ENCODE peak calls at places on chromosome 6, in seven cellular contexts. N is sigmoid colon, X is MM.1S, C is suprapubic skin, A is IMR-90, P is heart left ventricle, Y is gastrocnemius medialis. Q is an unnamed sample. For H3K9me3, the result is how much of the 10 kb centered on the place peaks cover.

GRCh38 chr6:25359891-25360290 is 80.7 kb downstream of the CARMIL1 start:
- DNase-seq in N (no peak), X (no peak), C (no peak), A (no peak), P (no peak), Y (no peak), Q (no peak)

GRCh38 chr6:132797975-132798819 is at the start of gene SLC18B1:
- DNase-seq in N (peak), X (peak), C (peak), A (peak), P (peak), Y (peak), Q (peak)

GRCh38 chr6:143098054-143098673 is 37.5 kb downstream of the AIG1 start:
- DNase-seq in N (no peak), X (no peak), C (no peak), A (no peak), P (no peak), Y (no peak), Q (no peak)

GRCh38 chr6:111926731-111927302 is 53.6 kb upstream of the FYN start:
- DNase-seq in N (no peak), X (no peak), C (no peak), A (no peak), P (no peak), Y (no peak), Q (no peak)

GRCh38 chr6:35496851-35497570 is at the start of gene TEAD3:
- DNase-seq in N (peak), X (peak), C (no peak), A (peak), P (peak), Y (no peak), Q (peak)

GRCh38 chr6:116941727-116942126 is 64.7 kb downstream of the RFX6 start:
- DNase-seq in N (no peak), X (no peak), C (no peak), A (no peak), P (no peak), Y (no peak), Q (no peak)

GRCh38 chr6:90288404-90288803 is 8.2 kb downstream of the BACH2 start:
- DNase-seq in N (no peak), X (no peak), C (no peak), A (peak), P (no peak), Y (no peak), Q (no peak)

GRCh38 chr6:21109421-21110178 is 484.0 kb upstream of the SOX4 start:
- DNase-seq in N (no peak), X (no peak), C (no peak), A (peak), P (no peak), Y (no peak), Q (no peak)

GRCh38 chr6:36052092-36052491 is 24.5 kb downstream of the MAPK14 start:
- DNase-seq in N (peak), X (no peak), C (no peak), A (no peak), P (no peak), Y (peak), Q (no peak)

GRCh38 chr6:17381429-17382147 is 11.8 kb upstream of the CAP2 start:
- DNase-seq in N (no peak), X (no peak), C (no peak), A (peak), P (no peak), Y (peak), Q (no peak)

GRCh38 chr6:42403415-42403814 is 48.3 kb downstream of the TRERF1 start:
- DNase-seq in N (no peak), X (no peak), C (no peak), A (peak), P (no peak), Y (no peak), Q (no peak)

GRCh38 chr6:148166339-148166949 is 176.2 kb upstream of the SASH1 start:
- DNase-seq in N (no peak), X (peak), C (no peak), A (peak), P (no peak), Y (no peak), Q (no peak)

GRCh38 chr6:107704377-107705013 is 119.6 kb downstream of the SCML4 start:
- DNase-seq in N (no peak), X (peak), C (no peak), A (peak), P (no peak), Y (no peak), Q (no peak)

GRCh38 chr6:16909599-16910360 is 148.5 kb upstream of the ATXN1 start:
- DNase-seq in N (no peak), X (no peak), C (no peak), A (peak), P (no peak), Y (no peak), Q (no peak)

GRCh38 chr6:35049885-35050284 is 91.3 kb downstream of the TCP11 start:
- DNase-seq in N (peak), X (no peak), C (no peak), A (peak), P (peak), Y (peak), Q (no peak)

GRCh38 chr6:53926505-53926904 is 131.7 kb downstream of the LRRC1 start:
- DNase-seq in N (no peak), X (no peak), C (no peak), A (peak), P (no peak), Y (no peak), Q (no peak)

GRCh38 chr6:127212376-127212775 is 54.3 kb upstream of the RNF146 start:
- DNase-seq in N (no peak), X (no peak), C (no peak), A (no peak), P (no peak), Y (no peak), Q (no peak)

GRCh38 chr6:87210979-87211378 is 55.6 kb downstream of the ZNF292 start:
- DNase-seq in N (no peak), X (no peak), C (no peak), A (no peak), P (no peak), Y (no peak), Q (no peak)

GRCh38 chr6:157148391-157149323 is 174.7 kb downstream of the TMEM242 start:
- DNase-seq in N (peak), X (no peak), C (no peak), A (peak), P (peak), Y (peak), Q (no peak)

GRCh38 chr6:129620234-129620610 is 89.8 kb downstream of the ARHGAP18 start:
- DNase-seq in N (no peak), X (no peak), C (no peak), A (no peak), P (no peak), Y (no peak), Q (no peak)

GRCh38 chr6:129623008-129623732 is 86.8 kb downstream of the ARHGAP18 start:
- DNase-seq in N (no peak), X (no peak), C (no peak), A (no peak), P (no peak), Y (no peak), Q (no peak)

GRCh38 chr6:129619579-129620233 is 90.3 kb downstream of the ARHGAP18 start:
- DNase-seq in N (no peak), X (no peak), C (no peak), A (no peak), P (no peak), Y (no peak), Q (no peak)

GRCh38 chr6:129624488-129624887 is 85.5 kb downstream of the ARHGAP18 start:
- DNase-seq in N (no peak), X (no peak), C (no peak), A (no peak), P (no peak), Y (no peak), Q (no peak)

GRCh38 chr6:129621252-129621651 is 88.7 kb downstream of the ARHGAP18 start:
- DNase-seq in N (no peak), X (peak), C (no peak), A (no peak), P (no peak), Y (no peak), Q (peak)
- TF ChIP-seq CTCF in N (no peak), X (peak), C (no peak), A (peak), P (peak), Y (peak), Q (no peak)

DNA sequence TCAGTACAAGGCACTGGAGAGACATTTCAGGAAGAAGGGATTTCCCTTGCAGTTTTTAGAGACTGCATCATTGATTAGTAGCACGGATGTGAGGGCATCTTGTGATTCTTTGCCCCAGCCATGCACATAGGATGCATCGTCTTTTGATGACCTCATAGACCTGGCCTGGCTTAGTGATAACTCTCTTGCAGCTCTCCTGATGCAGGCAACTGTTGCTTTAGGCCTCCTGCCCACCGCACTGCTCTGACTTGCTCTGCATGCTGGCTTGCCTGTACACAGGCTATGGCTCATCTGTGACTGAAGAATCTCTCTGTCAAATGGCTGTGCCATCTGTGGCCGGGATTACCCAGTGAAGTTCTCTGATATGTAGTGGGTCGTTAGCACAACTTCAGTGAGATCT is 207.7 kb upstream of the PTCHD4 start:
- DNase-seq in N (no peak), X (no peak), C (no peak), A (peak), P (no peak), Y (no peak), Q (no peak)
- H3K27ac ChIP-seq in N (no peak), X (no peak), C (no peak), A (no peak), P (no peak), Y (no peak), Q (no peak)

GRCh38 chr6:100780648-100781047 is 100.5 kb downstream of the ASCC3 start:
- DNase-seq in N (no peak), X (no peak), C (no peak), A (no peak), P (no peak), Y (no peak), Q (no peak)
- H3K9me3 ChIP-seq in N (under half), X (under half), C (under half), A (under half), P (under half), Y (under half), Q (under half)

DNA sequence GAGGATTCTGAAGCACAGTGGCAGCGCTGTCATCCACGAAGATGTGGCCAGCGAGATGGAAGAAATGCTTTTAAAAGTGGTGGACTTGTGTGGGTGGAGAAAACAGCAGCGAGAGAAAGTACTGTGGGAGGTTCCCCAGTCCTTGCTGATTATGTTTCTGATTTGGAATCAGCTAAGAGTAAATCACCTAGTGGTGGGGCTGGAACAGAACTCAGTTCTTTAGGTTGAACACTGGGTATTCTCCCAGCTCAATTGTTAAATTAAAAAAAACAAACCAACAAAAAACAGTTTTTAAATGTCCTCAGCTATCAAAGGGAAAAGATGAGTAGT is 515 bp upstream of the ZNF322 start:
- DNase-seq in N (no peak), X (peak), C (no peak), A (peak), P (no peak), Y (no peak), Q (no peak)
- TF ChIP-seq CTCF in N (no peak), X (peak), C (no peak), A (no peak), P (no peak), Y (peak), Q (no peak)

GRCh38 chr6:85453052-85453451 is 3.2 kb downstream of the NT5E start:
- DNase-seq in N (no peak), X (no peak), C (no peak), A (no peak), P (no peak), Y (no peak), Q (no peak)
- H3K27ac ChIP-seq in N (no peak), X (no peak), C (no peak), A (peak), P (no peak), Y (no peak), Q (no peak)

GRCh38 chr6:9086331-9086730 is 651.0 kb upstream of the SLC35B3 start:
- DNase-seq in N (no peak), X (no peak), C (no peak), A (no peak), P (no peak), Y (no peak), Q (no peak)
- H3K9me3 ChIP-seq in N (under half), X (under half), C (under half), A (under half), P (under half), Y (under half), Q (under half)